ENCODE peak calls at places on chromosomes 2 and 18, in seven cellular contexts. One of them, this sample, is unnamed.

GRCh38 chr2:67476808-67477790 is 80.0 kb downstream of the ETAA1 start:
- DNase-seq in H9: no peak
- DNase-seq in IMR-90: peak
- DNase-seq in mesenchymal stem cell: peak
- DNase-seq in trophoblast cell: peak
- DNase-seq in H1: no peak
- DNase-seq in neuronal stem cell: no peak
- DNase-seq in this sample: peak

GRCh38 chr2:162258169-162258568 is 14.9 kb upstream of the FAP start:
- DNase-seq in neuronal stem cell: no peak
- DNase-seq in trophoblast cell: no peak
- DNase-seq in H1: no peak
- DNase-seq in mesenchymal stem cell: peak
- DNase-seq in IMR-90: peak
- DNase-seq in H9: no peak
- DNase-seq in this sample: no peak

GRCh38 chr18:59779979-59780378 is 82.8 kb upstream of the CCBE1 start:
- DNase-seq in H9: no peak
- DNase-seq in IMR-90: peak
- DNase-seq in neuronal stem cell: no peak
- DNase-seq in trophoblast cell: peak
- DNase-seq in mesenchymal stem cell: peak
- DNase-seq in H1: no peak
- DNase-seq in this sample: no peak

GRCh38 chr18:13452448-13452811 is 233.9 kb downstream of the LDLRAD4 start:
- DNase-seq in H9: peak
- DNase-seq in mesenchymal stem cell: peak
- DNase-seq in IMR-90: peak
- DNase-seq in trophoblast cell: peak
- DNase-seq in H1: no peak
- DNase-seq in neuronal stem cell: no peak
- DNase-seq in this sample: peak

GRCh38 chr2:178193496-178193822 is 853 bp upstream of the OSBPL6 start:
- DNase-seq in trophoblast cell: no peak
- DNase-seq in H9: no peak
- DNase-seq in neuronal stem cell: no peak
- DNase-seq in IMR-90: peak
- DNase-seq in H1: no peak
- DNase-seq in mesenchymal stem cell: no peak
- DNase-seq in this sample: no peak

GRCh38 chr2:148021059-148021985 is at the start of gene MBD5:
- DNase-seq in neuronal stem cell: no peak
- DNase-seq in trophoblast cell: peak
- DNase-seq in H1: peak
- DNase-seq in IMR-90: peak
- DNase-seq in H9: peak
- DNase-seq in mesenchymal stem cell: peak
- DNase-seq in this sample: peak

GRCh38 chr2:10448646-10449480 is 736 bp upstream of the ODC1 start:
- DNase-seq in H1: peak
- DNase-seq in H9: peak
- DNase-seq in IMR-90: peak
- DNase-seq in neuronal stem cell: peak
- DNase-seq in mesenchymal stem cell: peak
- DNase-seq in trophoblast cell: peak
- DNase-seq in this sample: peak

GRCh38 chr2:58427572-58428285 is 186.6 kb upstream of the FANCL start:
- DNase-seq in IMR-90: peak
- DNase-seq in trophoblast cell: peak
- DNase-seq in H1: no peak
- DNase-seq in mesenchymal stem cell: peak
- DNase-seq in neuronal stem cell: peak
- DNase-seq in H9: peak
- DNase-seq in this sample: peak

GRCh38 chr18:59517446-59518171 is 158.5 kb upstream of the LMAN1 start:
- DNase-seq in H9: no peak
- DNase-seq in trophoblast cell: peak
- DNase-seq in H1: no peak
- DNase-seq in mesenchymal stem cell: peak
- DNase-seq in neuronal stem cell: peak
- DNase-seq in IMR-90: peak
- DNase-seq in this sample: peak

GRCh38 chr2:172672999-172673726 is 62.5 kb upstream of the RAPGEF4 start:
- DNase-seq in trophoblast cell: no peak
- DNase-seq in mesenchymal stem cell: no peak
- DNase-seq in IMR-90: no peak
- DNase-seq in H1: no peak
- DNase-seq in neuronal stem cell: no peak
- DNase-seq in H9: no peak
- DNase-seq in this sample: no peak

GRCh38 chr2:215119847-215120246 is 18.6 kb downstream of the ABCA12 start:
- DNase-seq in IMR-90: no peak
- DNase-seq in trophoblast cell: no peak
- DNase-seq in mesenchymal stem cell: no peak
- DNase-seq in H9: no peak
- DNase-seq in neuronal stem cell: no peak
- DNase-seq in H1: no peak
- DNase-seq in this sample: no peak

GRCh38 chr2:237514474-237515130 is 27.6 kb downstream of the MLPH start:
- DNase-seq in IMR-90: no peak
- DNase-seq in mesenchymal stem cell: no peak
- DNase-seq in neuronal stem cell: no peak
- DNase-seq in H9: no peak
- DNase-seq in H1: no peak
- DNase-seq in trophoblast cell: no peak
- DNase-seq in this sample: no peak

GRCh38 chr18:47206945-47207637 is 30.9 kb upstream of the IER3IP1 start:
- DNase-seq in H9: no peak
- DNase-seq in mesenchymal stem cell: no peak
- DNase-seq in trophoblast cell: no peak
- DNase-seq in H1: no peak
- DNase-seq in IMR-90: no peak
- DNase-seq in neuronal stem cell: no peak
- DNase-seq in this sample: peak

GRCh38 chr18:74116628-74117554 is 30.7 kb downstream of the FBXO15 start:
- DNase-seq in neuronal stem cell: no peak
- DNase-seq in H9: peak
- DNase-seq in H1: peak
- DNase-seq in IMR-90: peak
- DNase-seq in trophoblast cell: peak
- DNase-seq in mesenchymal stem cell: peak
- DNase-seq in this sample: peak

GRCh38 chr2:240624950-240625621 is at the start of gene GPR35:
- DNase-seq in trophoblast cell: peak
- DNase-seq in neuronal stem cell: no peak
- DNase-seq in mesenchymal stem cell: peak
- DNase-seq in H1: no peak
- DNase-seq in IMR-90: peak
- DNase-seq in H9: peak
- DNase-seq in this sample: no peak

GRCh38 chr2:42132066-42132965 is 36.8 kb upstream of the EML4 start:
- DNase-seq in H1: no peak
- DNase-seq in mesenchymal stem cell: peak
- DNase-seq in trophoblast cell: peak
- DNase-seq in neuronal stem cell: no peak
- DNase-seq in H9: no peak
- DNase-seq in IMR-90: peak
- DNase-seq in this sample: no peak

GRCh38 chr18:72878143-72878542 is 10.4 kb upstream of the NETO1 start:
- DNase-seq in neuronal stem cell: no peak
- DNase-seq in mesenchymal stem cell: no peak
- DNase-seq in H1: no peak
- DNase-seq in trophoblast cell: no peak
- DNase-seq in H9: no peak
- DNase-seq in IMR-90: no peak
- DNase-seq in this sample: peak

GRCh38 chr2:134669731-134670669 is 48.8 kb downstream of the TMEM163 start:
- DNase-seq in H9: no peak
- DNase-seq in IMR-90: no peak
- DNase-seq in trophoblast cell: no peak
- DNase-seq in mesenchymal stem cell: no peak
- DNase-seq in neuronal stem cell: no peak
- DNase-seq in H1: no peak
- DNase-seq in this sample: no peak

GRCh38 chr18:49112031-49112430 is 161.3 kb upstream of the SMAD7 start:
- DNase-seq in trophoblast cell: no peak
- DNase-seq in IMR-90: no peak
- DNase-seq in H1: no peak
- DNase-seq in neuronal stem cell: no peak
- DNase-seq in H9: no peak
- DNase-seq in mesenchymal stem cell: no peak
- DNase-seq in this sample: peak

GRCh38 chr18:35074581-35074980 is 33.4 kb downstream of the MAPRE2 start:
- DNase-seq in IMR-90: no peak
- DNase-seq in mesenchymal stem cell: no peak
- DNase-seq in neuronal stem cell: no peak
- DNase-seq in H9: no peak
- DNase-seq in trophoblast cell: no peak
- DNase-seq in H1: no peak
- DNase-seq in this sample: no peak

DNA sequence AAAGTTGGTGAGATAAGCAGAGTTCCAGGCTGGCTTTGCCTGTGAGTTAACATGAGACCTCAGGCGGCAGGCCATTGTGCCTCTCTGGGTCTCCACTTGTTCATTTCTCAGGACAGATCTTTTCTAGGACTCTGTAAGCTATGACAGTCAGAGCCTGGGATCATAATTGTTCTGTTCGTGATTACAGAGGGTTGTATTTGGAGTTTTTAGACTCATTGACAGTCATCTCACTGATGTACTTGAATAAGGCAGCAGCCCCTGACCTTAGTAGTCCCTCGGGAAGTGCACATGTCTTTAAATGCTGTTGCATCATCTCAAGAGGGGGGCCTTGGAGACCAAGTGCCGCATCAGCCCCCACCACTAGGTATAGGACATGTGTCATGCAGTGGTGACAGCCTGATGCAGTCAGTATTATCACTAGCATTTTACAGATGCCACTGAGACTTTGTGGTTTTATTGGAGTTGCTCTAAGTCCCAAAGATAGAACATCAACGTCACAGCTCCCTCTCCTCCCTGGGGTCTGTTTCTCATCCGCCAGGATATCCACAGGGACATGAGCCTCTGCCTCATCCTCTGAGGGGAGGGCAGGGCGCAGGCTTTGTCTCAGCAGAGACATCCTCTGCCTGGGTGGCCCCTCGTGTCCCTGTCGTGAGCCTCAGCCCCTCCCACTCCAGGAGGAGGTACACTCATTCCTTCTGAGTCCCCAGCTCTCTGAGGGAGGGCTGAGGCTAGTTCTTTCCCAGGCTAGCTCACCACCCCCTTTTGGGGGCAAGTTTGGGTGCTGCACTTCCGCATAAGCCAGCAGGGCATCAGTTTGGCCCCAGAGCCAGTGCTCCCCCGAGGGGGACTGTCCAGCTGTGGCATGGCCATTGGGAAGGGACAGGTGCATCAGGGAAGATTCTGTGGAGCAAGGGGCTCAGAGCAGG is 14.1 kb downstream of the GLI2 start:
- DNase-seq in mesenchymal stem cell: peak
- DNase-seq in IMR-90: peak
- DNase-seq in trophoblast cell: no peak
- DNase-seq in H1: no peak
- DNase-seq in neuronal stem cell: no peak
- DNase-seq in H9: peak
- DNase-seq in this sample: peak
- H3K27ac ChIP-seq in mesenchymal stem cell: no peak
- H3K27ac ChIP-seq in IMR-90: peak
- H3K27ac ChIP-seq in trophoblast cell: no peak
- H3K27ac ChIP-seq in H1: no peak
- H3K27ac ChIP-seq in neuronal stem cell: peak
- H3K27ac ChIP-seq in H9: no peak
- H3K27ac ChIP-seq in this sample: no peak

GRCh38 chr2:2703792-2704191 is 372.7 kb upstream of the MYT1L start:
- DNase-seq in H1: no peak
- DNase-seq in trophoblast cell: no peak
- DNase-seq in IMR-90: no peak
- DNase-seq in H9: no peak
- DNase-seq in mesenchymal stem cell: no peak
- DNase-seq in neuronal stem cell: peak
- DNase-seq in this sample: no peak

GRCh38 chr2:2707111-2708035 is 376.3 kb upstream of the MYT1L start:
- DNase-seq in neuronal stem cell: no peak
- DNase-seq in mesenchymal stem cell: no peak
- DNase-seq in H1: no peak
- DNase-seq in IMR-90: no peak
- DNase-seq in trophoblast cell: no peak
- DNase-seq in H9: no peak
- DNase-seq in this sample: no peak

GRCh38 chr2:2706306-2706705 is 375.2 kb upstream of the MYT1L start:
- DNase-seq in H1: no peak
- DNase-seq in trophoblast cell: no peak
- DNase-seq in neuronal stem cell: no peak
- DNase-seq in H9: no peak
- DNase-seq in mesenchymal stem cell: no peak
- DNase-seq in IMR-90: no peak
- DNase-seq in this sample: no peak

GRCh38 chr2:2704380-2705093 is 373.5 kb upstream of the MYT1L start:
- DNase-seq in trophoblast cell: no peak
- DNase-seq in mesenchymal stem cell: no peak
- DNase-seq in H1: no peak
- DNase-seq in IMR-90: no peak
- DNase-seq in H9: no peak
- DNase-seq in neuronal stem cell: no peak
- DNase-seq in this sample: no peak

GRCh38 chr2:2705871-2706270 is 374.8 kb upstream of the MYT1L start:
- DNase-seq in neuronal stem cell: no peak
- DNase-seq in mesenchymal stem cell: no peak
- DNase-seq in H9: no peak
- DNase-seq in IMR-90: no peak
- DNase-seq in H1: no peak
- DNase-seq in trophoblast cell: no peak
- DNase-seq in this sample: no peak
- H2BK120ac ChIP-seq in neuronal stem cell: no peak
- H2BK120ac ChIP-seq in mesenchymal stem cell: no peak
- H2BK120ac ChIP-seq in H9: no peak
- H2BK120ac ChIP-seq in IMR-90: no peak
- H2BK120ac ChIP-seq in H1: no peak
- H2BK120ac ChIP-seq in trophoblast cell: no peak
- H2BK120ac ChIP-seq in this sample: no peak

GRCh38 chr2:30146337-30147195 is at the start of gene YPEL5:
- DNase-seq in neuronal stem cell: peak
- DNase-seq in H9: peak
- DNase-seq in trophoblast cell: peak
- DNase-seq in H1: peak
- DNase-seq in mesenchymal stem cell: peak
- DNase-seq in IMR-90: peak
- DNase-seq in this sample: peak
- H3K27ac ChIP-seq in neuronal stem cell: peak
- H3K27ac ChIP-seq in H9: peak
- H3K27ac ChIP-seq in trophoblast cell: peak
- H3K27ac ChIP-seq in H1: peak
- H3K27ac ChIP-seq in mesenchymal stem cell: peak
- H3K27ac ChIP-seq in IMR-90: peak
- H3K27ac ChIP-seq in this sample: peak

DNA sequence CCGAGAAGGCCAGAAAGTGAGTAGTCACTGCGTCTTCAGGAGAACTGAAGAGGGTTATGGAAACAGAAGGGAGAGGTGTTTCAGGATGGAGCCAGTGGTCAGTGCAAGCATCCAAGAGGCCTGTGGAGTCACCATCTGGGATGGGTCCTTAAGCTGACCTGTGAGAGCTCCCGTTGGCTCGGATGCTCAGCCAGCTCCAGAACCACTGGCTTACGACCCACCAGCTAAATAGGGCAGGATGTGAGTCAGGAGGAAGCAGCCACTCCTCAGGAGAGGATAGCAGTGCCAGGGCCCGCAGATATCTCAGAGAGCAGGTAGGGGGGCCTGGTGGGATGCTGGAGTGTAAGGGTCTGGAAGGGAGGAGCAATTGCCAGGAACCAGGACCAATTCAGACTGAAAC is 63.1 kb upstream of the B3GNT7 start:
- DNase-seq in H9: no peak
- DNase-seq in trophoblast cell: no peak
- DNase-seq in neuronal stem cell: no peak
- DNase-seq in IMR-90: no peak
- DNase-seq in H1: no peak
- DNase-seq in mesenchymal stem cell: no peak
- DNase-seq in this sample: no peak
- H2BK120ac ChIP-seq in H9: no peak
- H2BK120ac ChIP-seq in trophoblast cell: no peak
- H2BK120ac ChIP-seq in neuronal stem cell: no peak
- H2BK120ac ChIP-seq in IMR-90: no peak
- H2BK120ac ChIP-seq in H1: no peak
- H2BK120ac ChIP-seq in mesenchymal stem cell: no peak
- H2BK120ac ChIP-seq in this sample: no peak

This sample was measured in mesendoderm.